ENCODE peak calls at places on chromosomes 5 and 9, in six cellular contexts. S, D, P, O, Y and R are unnamed samples.
A peak's percentile ranks its signal among the peaks of the same experiment; 100 is the strongest.

GRCh38 chr9:70594546-70594945 is 180.1 kb upstream of the KLF9 start:
- DNase-seq in S (no peak), D (no peak), P (no peak), O (no peak), Y (no peak), R (no peak)

GRCh38 chr5:129963359-129963758 is 59.1 kb downstream of the CHSY3 start:
- DNase-seq in S (no peak), D (peak; percentile 31), P (no peak), O (no peak), Y (no peak), R (no peak)

GRCh38 chr9:101427337-101427736 is 8.2 kb downstream of the ALDOB start:
- DNase-seq in S (no peak), D (no peak), P (no peak), O (no peak), Y (no peak), R (no peak)

GRCh38 chr9:137136261-137136925 is 2.6 kb upstream of the GRIN1 start:
- DNase-seq in S (peak; percentile 62), D (no peak), P (no peak), O (no peak), Y (no peak), R (no peak)

GRCh38 chr9:20701058-20701457 is 17.0 kb downstream of the FOCAD start:
- DNase-seq in S (no peak), D (no peak), P (no peak), O (no peak), Y (no peak), R (no peak)

GRCh38 chr5:25975881-25976280 is 1062.5 kb downstream of the CDH9 start:
- DNase-seq in S (no peak), D (no peak), P (no peak), O (no peak), Y (no peak), R (no peak)

GRCh38 chr5:30051976-30052375 is 1141.5 kb upstream of the CDH6 start:
- DNase-seq in S (no peak), D (no peak), P (no peak), O (no peak), Y (no peak), R (no peak)

GRCh38 chr5:156587012-156587411 is 260.0 kb downstream of the SGCD start:
- DNase-seq in S (no peak), D (no peak), P (no peak), O (no peak), Y (no peak), R (no peak)

GRCh38 chr5:160479926-160480325 is 58.3 kb downstream of the PTTG1 start:
- DNase-seq in S (no peak), D (no peak), P (peak; percentile 67), O (no peak), Y (no peak), R (no peak)

GRCh38 chr5:72005676-72006075 is 101.6 kb upstream of the MAP1B start:
- DNase-seq in S (no peak), D (no peak), P (no peak), O (no peak), Y (no peak), R (no peak)

GRCh38 chr9:80020056-80020455 is 448.3 kb downstream of the TLE4 start:
- DNase-seq in S (no peak), D (no peak), P (no peak), O (no peak), Y (no peak), R (no peak)

GRCh38 chr9:38141751-38142150 is 72.7 kb upstream of the SHB start:
- DNase-seq in S (peak; percentile 6), D (no peak), P (no peak), O (no peak), Y (no peak), R (no peak)

GRCh38 chr5:114744406-114744805 is 382.5 kb downstream of the KCNN2 start:
- DNase-seq in S (no peak), D (no peak), P (no peak), O (no peak), Y (no peak), R (no peak)

GRCh38 chr9:122939611-122940010 is 1.2 kb upstream of the RABGAP1 start:
- DNase-seq in S (no peak), D (no peak), P (no peak), O (no peak), Y (no peak), R (no peak)

GRCh38 chr5:96023518-96023917 is 61.9 kb upstream of the ELL2 start:
- DNase-seq in S (no peak), D (no peak), P (no peak), O (no peak), Y (no peak), R (no peak)

GRCh38 chr5:139745121-139745799 is 50.3 kb upstream of the PSD2 start:
- DNase-seq in S (no peak), D (no peak), P (peak; percentile 67), O (no peak), Y (no peak), R (no peak)

GRCh38 chr9:115880221-115880620 is 273.4 kb upstream of the PAPPA start:
- DNase-seq in S (no peak), D (no peak), P (no peak), O (no peak), Y (no peak), R (no peak)

GRCh38 chr5:103867857-103868598 is 305.4 kb upstream of the NUDT12 start:
- DNase-seq in S (no peak), D (no peak), P (no peak), O (no peak), Y (no peak), R (no peak)

GRCh38 chr5:1036504-1037122 is 28.0 kb downstream of the NKD2 start:
- DNase-seq in S (no peak), D (no peak), P (peak; percentile 17), O (no peak), Y (no peak), R (no peak)

GRCh38 chr5:91272858-91273257 is 110.3 kb downstream of the ARRDC3 start:
- DNase-seq in S (no peak), D (no peak), P (no peak), O (no peak), Y (no peak), R (no peak)

GRCh38 chr9:21856301-21857094 is 54.1 kb downstream of the MTAP start:
- DNase-seq in S (no peak), D (no peak), P (no peak), O (no peak), Y (no peak), R (no peak)

GRCh38 chr5:146906803-146907202 is 28.2 kb upstream of the PPP2R2B start:
- DNase-seq in S (no peak), D (no peak), P (peak; percentile 40), O (no peak), Y (no peak), R (no peak)

GRCh38 chr9:18675345-18675744 is 201.4 kb downstream of the ADAMTSL1 start:
- DNase-seq in S (no peak), D (no peak), P (no peak), O (no peak), Y (no peak), R (no peak)

GRCh38 chr5:169848271-169848670 is 132.0 kb downstream of the INSYN2B start:
- DNase-seq in S (no peak), D (no peak), P (no peak), O (no peak), Y (no peak), R (no peak)

GRCh38 chr5:17282283-17283120 is 65.1 kb downstream of the BASP1 start:
- DNase-seq in S (no peak), D (no peak), P (peak; percentile 51), O (no peak), Y (peak; percentile 3), R (no peak)

GRCh38 chr9:89835676-89836075 is 230.9 kb downstream of the GADD45G start:
- DNase-seq in S (no peak), D (no peak), P (no peak), O (no peak), Y (no peak), R (no peak)

GRCh38 chr5:113524927-113525326 is 11.4 kb downstream of the YTHDC2 start:
- DNase-seq in S (no peak), D (no peak), P (no peak), O (no peak), Y (no peak), R (no peak)

GRCh38 chr5:38889424-38889823 is 43.6 kb downstream of the OSMR start:
- DNase-seq in S (no peak), D (no peak), P (no peak), O (no peak), Y (no peak), R (no peak)

GRCh38 chr5:123545506-123545905 is 33.5 kb downstream of the CSNK1G3 start:
- DNase-seq in S (no peak), D (no peak), P (no peak), O (no peak), Y (no peak), R (no peak)

GRCh38 chr9:115360122-115360521 is 242.2 kb upstream of the TNC start:
- DNase-seq in S (no peak), D (no peak), P (no peak), O (no peak), Y (no peak), R (no peak)

DNA sequence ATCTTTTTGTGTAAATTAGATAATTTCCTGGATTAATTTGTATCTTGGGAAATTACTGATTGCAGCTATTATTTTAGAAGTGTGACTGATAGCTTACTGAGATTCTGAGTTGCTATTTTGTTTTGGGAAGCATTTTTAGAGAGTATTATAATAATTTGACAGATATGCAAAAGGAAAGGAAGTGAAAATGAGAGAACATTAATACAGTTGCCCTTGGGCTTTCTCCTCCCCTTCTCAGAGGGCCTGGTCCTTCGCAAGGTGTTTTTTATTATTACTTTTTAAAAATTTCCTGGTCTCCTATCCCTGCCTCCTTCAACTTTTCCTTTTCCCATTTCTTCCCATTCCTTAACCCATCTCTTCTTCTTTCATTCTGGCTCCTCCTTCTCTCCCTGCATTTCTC is 32.6 kb downstream of the UBAP1 start:
- DNase-seq in S (no peak), D (no peak), P (no peak), O (no peak), Y (no peak), R (no peak)
- H3K4me3 ChIP-seq in S (no peak overlapping the region), D (no peak overlapping the region), P (no peak overlapping the region), O (no peak overlapping the region), Y (no peak overlapping the region), R (no peak overlapping the region)

GRCh38 chr5:127006711-127007110 is 23.6 kb downstream of the MARCHF3 start:
- DNase-seq in S (no peak), D (no peak), P (no peak), O (no peak), Y (no peak), R (no peak)
- H3K27ac ChIP-seq in S (no peak overlapping the region), D (no peak overlapping the region), P (no peak overlapping the region), O (no peak overlapping the region), Y (no peak overlapping the region), R (no peak overlapping the region)

GRCh38 chr9:134661791-134662142 is 20.2 kb downstream of the COL5A1 start:
- DNase-seq in S (peak; percentile 37), D (no peak), P (no peak), O (no peak), Y (no peak), R (no peak)
- H3K4me3 ChIP-seq in S (no peak overlapping the region), D (no peak overlapping the region), P (no peak overlapping the region), O (no peak overlapping the region), Y (no peak overlapping the region), R (no peak overlapping the region)

DNA sequence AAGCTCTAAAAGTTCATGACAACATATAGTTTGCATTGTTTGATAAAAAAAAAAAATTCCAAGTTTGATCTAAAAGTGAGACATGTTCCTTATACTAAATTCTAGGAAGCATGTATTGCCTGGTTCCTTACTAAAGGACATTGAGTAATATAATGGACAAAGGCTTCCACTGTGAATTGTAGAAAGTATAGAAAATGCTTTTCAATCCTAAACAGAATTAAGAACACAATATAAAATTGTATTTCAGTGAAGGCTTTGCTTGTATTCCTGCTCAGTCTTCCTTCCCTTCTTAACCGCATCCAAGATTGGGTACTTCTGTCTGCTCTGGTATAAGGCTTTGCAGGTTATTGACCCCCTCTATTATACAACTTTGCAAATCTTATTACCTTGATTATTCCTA is 2.4 kb downstream of the RECK start:
- DNase-seq in S (no peak), D (no peak), P (no peak), O (no peak), Y (no peak), R (no peak)
- H3K27ac ChIP-seq in S (no peak overlapping the region), D (no peak overlapping the region), P (no peak overlapping the region), O (no peak overlapping the region), Y (no peak overlapping the region), R (no peak overlapping the region)